ENCODE peak calls at places on chromosomes 5 and 9, in four cellular contexts. One of them, this sample, is unnamed.

GRCh38 chr5:51376504-51376903 is 6.7 kb upstream of the ISL1 start:
- DNase-seq in HFFc6: no peak
- DNase-seq in RWPE1: no peak
- DNase-seq in fibroblast of villous mesenchyme: no peak
- DNase-seq in this sample: no peak

GRCh38 chr9:77475641-77476473 is 172.3 kb downstream of the GNA14 start:
- DNase-seq in RWPE1: no peak
- DNase-seq in fibroblast of villous mesenchyme: no peak
- DNase-seq in HFFc6: peak; percentile 35
- DNase-seq in this sample: no peak

GRCh38 chr9:27362447-27363210 is 65.7 kb upstream of the EQTN start:
- DNase-seq in RWPE1: peak; percentile 69
- DNase-seq in HFFc6: no peak
- DNase-seq in fibroblast of villous mesenchyme: no peak
- DNase-seq in this sample: no peak

GRCh38 chr9:129923589-129923988 is 88.3 kb downstream of the USP20 start:
- DNase-seq in RWPE1: no peak
- DNase-seq in fibroblast of villous mesenchyme: no peak
- DNase-seq in HFFc6: no peak
- DNase-seq in this sample: no peak

GRCh38 chr5:6328173-6328572 is 50.2 kb downstream of the MED10 start:
- DNase-seq in HFFc6: no peak
- DNase-seq in RWPE1: peak; percentile 41
- DNase-seq in fibroblast of villous mesenchyme: peak; percentile 17
- DNase-seq in this sample: no peak

GRCh38 chr5:179964015-179964414 is 56.3 kb upstream of the TBC1D9B start:
- DNase-seq in HFFc6: no peak
- DNase-seq in fibroblast of villous mesenchyme: no peak
- DNase-seq in RWPE1: no peak
- DNase-seq in this sample: no peak

GRCh38 chr9:107020040-107020530 is 157.1 kb downstream of the ZNF462 start:
- DNase-seq in RWPE1: peak; percentile 43
- DNase-seq in HFFc6: peak; percentile 91
- DNase-seq in fibroblast of villous mesenchyme: peak; percentile 97
- DNase-seq in this sample: no peak

GRCh38 chr9:106655966-106656365 is 207.0 kb upstream of the ZNF462 start:
- DNase-seq in fibroblast of villous mesenchyme: no peak
- DNase-seq in RWPE1: no peak
- DNase-seq in HFFc6: no peak
- DNase-seq in this sample: no peak

GRCh38 chr5:108167174-108167573 is 214.7 kb downstream of the FBXL17 start:
- DNase-seq in fibroblast of villous mesenchyme: no peak
- DNase-seq in HFFc6: no peak
- DNase-seq in RWPE1: no peak
- DNase-seq in this sample: no peak

GRCh38 chr5:37495668-37496067 is 116.5 kb downstream of the WDR70 start:
- DNase-seq in HFFc6: peak; percentile 89
- DNase-seq in RWPE1: peak; percentile 26
- DNase-seq in fibroblast of villous mesenchyme: peak; percentile 83
- DNase-seq in this sample: no peak

GRCh38 chr5:57863661-57864060 is 381.1 kb upstream of the ACTBL2 start:
- DNase-seq in fibroblast of villous mesenchyme: peak; percentile 48
- DNase-seq in RWPE1: peak; percentile 70
- DNase-seq in HFFc6: peak; percentile 86
- DNase-seq in this sample: no peak

GRCh38 chr9:88808019-88808656 is 183.1 kb upstream of the S1PR3 start:
- DNase-seq in RWPE1: no peak
- DNase-seq in HFFc6: no peak
- DNase-seq in fibroblast of villous mesenchyme: peak; percentile 32
- DNase-seq in this sample: no peak

GRCh38 chr9:107600060-107600573 is 110.5 kb upstream of the KLF4 start:
- DNase-seq in RWPE1: no peak
- DNase-seq in fibroblast of villous mesenchyme: no peak
- DNase-seq in HFFc6: no peak
- DNase-seq in this sample: no peak

GRCh38 chr9:120212153-120212852 is 367.7 kb downstream of the CDK5RAP2 start:
- DNase-seq in HFFc6: no peak
- DNase-seq in fibroblast of villous mesenchyme: no peak
- DNase-seq in RWPE1: no peak
- DNase-seq in this sample: no peak

GRCh38 chr5:18771097-18771610 is 1136.9 kb downstream of the TAF11L14 start:
- DNase-seq in RWPE1: no peak
- DNase-seq in HFFc6: no peak
- DNase-seq in fibroblast of villous mesenchyme: no peak
- DNase-seq in this sample: no peak

GRCh38 chr9:272251-273213 is 57.9 kb downstream of the DOCK8 start:
- DNase-seq in RWPE1: no peak
- DNase-seq in HFFc6: no peak
- DNase-seq in fibroblast of villous mesenchyme: no peak
- DNase-seq in this sample: peak; percentile 27

GRCh38 chr5:72523960-72524582 is 16.9 kb upstream of the ZNF366 start:
- DNase-seq in fibroblast of villous mesenchyme: peak; percentile 89
- DNase-seq in HFFc6: peak; percentile 71
- DNase-seq in RWPE1: peak; percentile 52
- DNase-seq in this sample: no peak

GRCh38 chr5:168359820-168360460 is 68.5 kb downstream of the WWC1 start:
- DNase-seq in RWPE1: peak; percentile 84
- DNase-seq in HFFc6: no peak
- DNase-seq in fibroblast of villous mesenchyme: no peak
- DNase-seq in this sample: no peak

GRCh38 chr5:172453986-172454354 is 355 bp downstream of the SH3PXD2B start:
- DNase-seq in fibroblast of villous mesenchyme: no peak
- DNase-seq in RWPE1: no peak
- DNase-seq in HFFc6: no peak
- DNase-seq in this sample: no peak

GRCh38 chr5:64210866-64211265 is 45.2 kb downstream of the RNF180 start:
- DNase-seq in fibroblast of villous mesenchyme: peak; percentile 53
- DNase-seq in RWPE1: peak; percentile 65
- DNase-seq in HFFc6: peak; percentile 73
- DNase-seq in this sample: no peak

GRCh38 chr9:126802343-126803059 is 2.3 kb upstream of the ZBTB43 start:
- DNase-seq in RWPE1: no peak
- DNase-seq in fibroblast of villous mesenchyme: no peak
- DNase-seq in HFFc6: no peak
- DNase-seq in this sample: no peak

GRCh38 chr5:1701194-1701593 is 98.4 kb downstream of the MRPL36 start:
- DNase-seq in HFFc6: no peak
- DNase-seq in RWPE1: no peak
- DNase-seq in fibroblast of villous mesenchyme: no peak
- DNase-seq in this sample: no peak

GRCh38 chr5:1702318-1702717 is 97.3 kb downstream of the MRPL36 start:
- DNase-seq in HFFc6: no peak
- DNase-seq in RWPE1: no peak
- DNase-seq in fibroblast of villous mesenchyme: no peak
- DNase-seq in this sample: no peak

GRCh38 chr5:1704266-1704665 is 95.4 kb downstream of the MRPL36 start:
- DNase-seq in fibroblast of villous mesenchyme: no peak
- DNase-seq in HFFc6: no peak
- DNase-seq in RWPE1: no peak
- DNase-seq in this sample: no peak

GRCh38 chr5:1703352-1704050 is 96.1 kb downstream of the MRPL36 start:
- DNase-seq in RWPE1: no peak
- DNase-seq in fibroblast of villous mesenchyme: no peak
- DNase-seq in HFFc6: no peak
- DNase-seq in this sample: no peak

DNA sequence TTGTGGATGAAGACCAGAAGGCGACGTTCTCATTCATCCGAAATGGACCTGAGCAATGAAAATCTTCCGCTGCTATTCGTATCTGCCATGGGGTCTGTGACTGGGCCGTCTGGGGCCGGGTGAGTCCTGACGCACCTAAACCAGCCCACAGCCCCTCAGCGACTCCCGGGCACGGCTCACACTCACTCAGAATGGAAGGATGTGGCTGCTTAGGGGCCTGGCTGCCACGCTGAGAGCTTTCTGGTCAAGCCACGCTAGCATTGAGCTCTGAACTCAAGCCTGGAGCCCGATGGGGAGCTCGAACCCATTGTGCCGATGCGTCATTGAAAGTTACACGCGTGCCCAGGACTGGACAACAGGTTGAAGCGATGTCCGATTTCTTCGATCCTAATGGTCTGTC is 97.8 kb downstream of the MRPL36 start:
- DNase-seq in RWPE1: no peak
- DNase-seq in HFFc6: no peak
- DNase-seq in fibroblast of villous mesenchyme: no peak
- DNase-seq in this sample: no peak
- TF ChIP-seq CTCF in RWPE1: no peak
- TF ChIP-seq CTCF in HFFc6: no peak
- TF ChIP-seq CTCF in fibroblast of villous mesenchyme: no peak
- TF ChIP-seq CTCF in this sample: no peak

DNA sequence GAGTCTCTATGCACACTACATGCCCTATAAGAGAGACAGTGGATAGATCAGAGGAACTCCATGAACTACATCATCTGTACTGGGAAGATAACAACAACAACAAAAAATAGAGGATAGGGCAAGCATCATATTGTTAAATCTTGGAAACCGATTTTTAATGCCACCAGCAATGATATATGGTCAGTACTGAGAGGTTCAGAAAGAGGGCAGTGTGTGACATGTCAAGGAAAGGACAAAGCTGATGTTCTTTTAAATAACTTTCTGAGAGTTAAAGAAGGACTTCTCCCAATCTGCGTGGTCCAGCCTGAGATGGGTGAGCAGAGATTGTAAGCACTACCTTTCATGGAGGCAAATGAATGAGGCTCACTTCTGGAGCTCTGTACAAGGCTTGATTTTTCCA is 62.0 kb upstream of the PHF24 start:
- DNase-seq in HFFc6: no peak
- DNase-seq in fibroblast of villous mesenchyme: no peak
- DNase-seq in RWPE1: no peak
- DNase-seq in this sample: no peak
- TF ChIP-seq CTCF in HFFc6: peak; percentile 54
- TF ChIP-seq CTCF in fibroblast of villous mesenchyme: no peak
- TF ChIP-seq CTCF in RWPE1: no peak
- TF ChIP-seq CTCF in this sample: no peak

GRCh38 chr9:134057751-134058701 is 9.8 kb downstream of the BRD3 start:
- DNase-seq in fibroblast of villous mesenchyme: no peak
- DNase-seq in HFFc6: no peak
- DNase-seq in RWPE1: no peak
- DNase-seq in this sample: no peak

GRCh38 chr9:134059188-134059641 is 8.6 kb downstream of the BRD3 start:
- DNase-seq in HFFc6: no peak
- DNase-seq in RWPE1: no peak
- DNase-seq in fibroblast of villous mesenchyme: no peak
- DNase-seq in this sample: peak; percentile 11

GRCh38 chr9:134057311-134057665 is 10.5 kb downstream of the BRD3 start:
- DNase-seq in HFFc6: no peak
- DNase-seq in RWPE1: no peak
- DNase-seq in fibroblast of villous mesenchyme: no peak
- DNase-seq in this sample: no peak

GRCh38 chr9:134059661-134060395 is 8.0 kb downstream of the BRD3 start:
- DNase-seq in fibroblast of villous mesenchyme: no peak
- DNase-seq in HFFc6: no peak
- DNase-seq in RWPE1: no peak
- DNase-seq in this sample: peak; percentile 52

DNA sequence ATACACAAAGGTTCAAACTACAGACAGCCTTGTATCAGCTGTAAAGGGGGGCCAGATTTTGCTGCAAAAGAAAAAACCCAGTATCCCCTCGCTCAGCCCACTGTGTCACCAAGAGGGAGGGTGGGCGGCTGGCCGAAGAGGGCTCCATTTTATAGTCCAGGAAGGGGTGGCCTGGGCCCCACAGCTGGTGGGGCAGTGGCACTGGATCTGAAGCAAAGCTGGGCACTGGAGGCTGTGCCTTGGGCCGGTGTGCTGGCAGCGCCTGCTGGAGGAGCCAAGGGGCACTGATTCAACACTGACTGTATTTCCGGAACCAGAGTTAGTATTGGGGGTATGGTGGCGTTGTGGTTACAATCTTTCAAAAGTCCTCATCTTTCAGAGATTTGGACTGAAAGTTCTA is 9.1 kb downstream of the BRD3 start:
- DNase-seq in RWPE1: peak; percentile 71
- DNase-seq in fibroblast of villous mesenchyme: no peak
- DNase-seq in HFFc6: peak; percentile 57
- DNase-seq in this sample: no peak
- TF ChIP-seq CTCF in RWPE1: no peak
- TF ChIP-seq CTCF in fibroblast of villous mesenchyme: no peak
- TF ChIP-seq CTCF in HFFc6: peak; percentile 41
- TF ChIP-seq CTCF in this sample: no peak

GRCh38 chr5:135204151-135204600 is 170.1 kb upstream of the PITX1 start:
- DNase-seq in HFFc6: peak; percentile 34
- DNase-seq in RWPE1: no peak
- DNase-seq in fibroblast of villous mesenchyme: peak; percentile 29
- DNase-seq in this sample: no peak
- TF ChIP-seq CTCF in HFFc6: peak; percentile 83
- TF ChIP-seq CTCF in RWPE1: peak; percentile 17
- TF ChIP-seq CTCF in fibroblast of villous mesenchyme: peak; percentile 45
- TF ChIP-seq CTCF in this sample: no peak

DNA sequence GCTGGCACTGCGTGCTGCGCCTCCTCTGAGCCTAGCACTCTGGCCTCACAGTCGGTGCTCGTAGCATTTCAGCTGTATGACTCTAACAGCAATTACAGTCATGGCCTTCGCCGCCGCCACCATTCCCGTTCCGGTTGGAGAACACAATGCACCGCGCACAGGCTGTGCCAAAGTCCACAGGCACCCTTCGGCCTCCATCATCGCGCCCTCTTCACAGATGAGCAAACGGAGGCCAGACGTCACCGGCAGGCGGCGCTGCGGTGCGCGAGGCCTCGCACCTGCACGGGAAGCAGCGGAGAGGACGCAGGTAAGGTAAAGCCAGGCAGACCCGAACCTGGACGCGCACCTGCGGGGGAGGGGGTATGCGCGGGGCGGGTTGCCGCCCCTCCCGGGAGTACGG is 128.9 kb downstream of the BARX1 start:
- DNase-seq in HFFc6: no peak
- DNase-seq in RWPE1: no peak
- DNase-seq in fibroblast of villous mesenchyme: no peak
- DNase-seq in this sample: peak; percentile 16
- TF ChIP-seq CTCF in HFFc6: peak; percentile 34
- TF ChIP-seq CTCF in RWPE1: peak; percentile 34
- TF ChIP-seq CTCF in fibroblast of villous mesenchyme: peak; percentile 13
- TF ChIP-seq CTCF in this sample: no peak

DNA sequence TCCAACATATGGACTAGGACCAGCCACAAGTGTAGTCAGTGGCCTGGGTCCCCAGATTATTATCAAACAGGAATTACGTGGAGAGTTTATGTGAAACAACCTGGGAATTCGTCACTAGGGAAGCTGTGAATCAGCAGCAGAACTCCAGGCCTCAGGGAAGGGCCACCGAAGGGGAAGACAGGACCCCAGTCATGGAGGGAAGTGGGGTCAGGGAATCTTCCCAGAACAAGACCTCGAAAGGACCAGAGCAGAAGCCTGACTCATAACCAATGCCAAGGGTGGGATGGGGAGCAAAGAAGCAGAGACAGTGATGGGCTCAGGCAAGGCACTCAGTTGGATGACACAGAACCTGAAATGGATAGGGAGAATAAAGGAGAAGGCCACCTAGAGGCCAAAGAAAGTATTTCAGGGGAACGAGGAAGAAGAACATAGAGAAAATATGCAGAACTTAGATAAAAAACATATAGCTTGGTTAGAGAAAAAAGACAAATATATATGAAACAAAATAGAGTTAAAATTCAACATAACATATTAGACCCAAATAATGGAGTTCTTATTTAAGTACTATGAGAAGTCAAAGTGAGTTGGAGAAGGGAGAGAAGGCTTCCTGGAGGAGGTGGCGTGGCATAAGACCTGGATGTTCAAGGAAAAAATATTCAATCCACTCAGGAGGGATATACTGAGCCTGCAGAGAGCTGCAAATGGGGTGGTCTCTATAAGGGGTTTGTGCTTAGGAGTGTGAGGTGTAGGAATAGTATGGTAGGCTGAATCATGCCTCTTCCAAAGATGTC is 66.7 kb upstream of the CAST start:
- DNase-seq in fibroblast of villous mesenchyme: peak; percentile 19
- DNase-seq in RWPE1: peak; percentile 37
- DNase-seq in HFFc6: no peak
- DNase-seq in this sample: no peak
- TF ChIP-seq CTCF in fibroblast of villous mesenchyme: peak; percentile 60
- TF ChIP-seq CTCF in RWPE1: peak; percentile 12
- TF ChIP-seq CTCF in HFFc6: peak; percentile 80
- TF ChIP-seq CTCF in this sample: no peak

This sample was measured in activated B cell treated with CpG ODN at 0.5 μM for 24 hours.